ENCODE peak calls at places on chromosomes 13 and 19, in ten cellular contexts. S is activated CD4-positive, CD25-positive, alpha-beta regulatory T cell treated with anti-CD3 and anti-CD28 coated beads, Interleukin-2, amount 50 U/mL, for 24 hours; V is upper lobe of left lung; E is mucosa of descending colon; A is activated CD8-positive, alpha-beta T cell treated with anti-CD3 and anti-CD28 coated beads, Interleukin-2, amount 10 ng/mL, durations not matched to agents 7 days and 5 days; D is naive thymus-derived CD4-positive, alpha-beta T cell; J is GM12878; W is stimulated activated naive CD8-positive, alpha-beta T cell treated with anti-CD3 and anti-CD28 coated beads, Interleukin-15, Interleukin-2, amounts not matched to agents 100 U/mL and 50 U/mL, for 24 hours; I is activated naive CD8-positive, alpha-beta T cell treated with anti-CD3 and anti-CD28 coated beads, Interleukin-2, amount 10 ng/mL, durations not matched to agents 7 days and 5 days; U is T-cell. Q is an unnamed sample.
A peak's percentile ranks its signal among the peaks of the same experiment; 100 is the strongest.

GRCh38 chr13:84439108-84439507 is 556.8 kb upstream of the SLITRK1 start:
- ATAC-seq in S (no peak), V (no peak), E (no peak), A (no peak), D (no peak), J (no peak), W (no peak), I (no peak), U (no peak), Q (peak; percentile 79)

GRCh38 chr19:18227781-18228271 is 1.6 kb upstream of the PDE4C start:
- ATAC-seq in S (no peak), V (no peak), E (no peak), A (no peak), D (no peak), J (no peak), W (no peak), I (no peak), U (no peak), Q (no peak)

GRCh38 chr19:42048992-42049391 is 21.0 kb downstream of the GRIK5 start:
- ATAC-seq in S (no peak), V (no peak), E (peak; percentile 90), A (peak; percentile 47), D (no peak), J (no peak), W (no peak), I (peak; percentile 44), U (no peak), Q (no peak)

GRCh38 chr19:41328818-41329220 is 18.8 kb downstream of the CCDC97 start:
- ATAC-seq in S (no peak), V (no peak), E (no peak), A (no peak), D (no peak), J (no peak), W (no peak), I (no peak), U (no peak), Q (no peak)

GRCh38 chr19:54108496-54108895 is 5.8 kb downstream of the NDUFA3 start:
- ATAC-seq in S (no peak), V (no peak), E (no peak), A (no peak), D (no peak), J (no peak), W (no peak), I (no peak), U (no peak), Q (no peak)

GRCh38 chr13:32669030-32669646 is 82.9 kb downstream of the PDS5B start:
- ATAC-seq in S (no peak), V (no peak), E (peak; percentile 48), A (peak; percentile 44), D (peak; percentile 72), J (peak; percentile 78), W (no peak), I (peak; percentile 52), U (no peak), Q (no peak)

GRCh38 chr13:114027046-114027760 is 53.3 kb upstream of the C13orf46 start:
- ATAC-seq in S (no peak), V (no peak), E (no peak), A (no peak), D (no peak), J (no peak), W (no peak), I (no peak), U (no peak), Q (no peak)

GRCh38 chr13:74115138-74115537 is 19.1 kb downstream of the KLF12 start:
- ATAC-seq in S (peak; percentile 60), V (no peak), E (no peak), A (no peak), D (no peak), J (no peak), W (peak; percentile 57), I (no peak), U (no peak), Q (no peak)

GRCh38 chr19:33157906-33158305 is 26.0 kb downstream of the WDR88 start:
- ATAC-seq in S (no peak), V (no peak), E (no peak), A (peak; percentile 7), D (no peak), J (no peak), W (no peak), I (no peak), U (no peak), Q (no peak)

GRCh38 chr19:1651061-1651547 is 1.3 kb downstream of the TCF3 start:
- ATAC-seq in S (no peak), V (no peak), E (no peak), A (no peak), D (no peak), J (peak; percentile 3), W (no peak), I (no peak), U (no peak), Q (no peak)

GRCh38 chr13:50635504-50635903 is 208.0 kb downstream of the DLEU7 start:
- ATAC-seq in S (no peak), V (peak; percentile 74), E (peak; percentile 61), A (no peak), D (peak; percentile 85), J (peak; percentile 88), W (peak; percentile 19), I (no peak), U (no peak), Q (peak; percentile 20)

GRCh38 chr19:42067315-42067888 is 2.6 kb downstream of the GRIK5 start:
- ATAC-seq in S (no peak), V (peak; percentile 16), E (no peak), A (no peak), D (no peak), J (no peak), W (no peak), I (no peak), U (no peak), Q (no peak)

GRCh38 chr13:43693639-43694038 is 93.1 kb downstream of the ENOX1 start:
- ATAC-seq in S (no peak), V (no peak), E (no peak), A (no peak), D (no peak), J (no peak), W (no peak), I (no peak), U (no peak), Q (no peak)

GRCh38 chr13:97275265-97275664 is 53.1 kb downstream of the MBNL2 start:
- ATAC-seq in S (no peak), V (no peak), E (peak; percentile 46), A (no peak), D (no peak), J (no peak), W (no peak), I (no peak), U (no peak), Q (no peak)

GRCh38 chr13:49561064-49561410 is 24.3 kb downstream of the RCBTB1 start:
- ATAC-seq in S (no peak), V (peak; percentile 26), E (peak; percentile 48), A (no peak), D (no peak), J (no peak), W (no peak), I (no peak), U (no peak), Q (no peak)

GRCh38 chr13:71477735-71478134 is 389.3 kb downstream of the DACH1 start:
- ATAC-seq in S (no peak), V (no peak), E (no peak), A (no peak), D (no peak), J (no peak), W (no peak), I (no peak), U (no peak), Q (no peak)

GRCh38 chr19:934865-935422 is 9.1 kb downstream of the ARID3A start:
- ATAC-seq in S (no peak), V (peak; percentile 96), E (peak; percentile 94), A (no peak), D (peak; percentile 66), J (no peak), W (no peak), I (no peak), U (no peak), Q (peak; percentile 64)